ENCODE peak calls at places on chromosomes 4 and X, in nine cellular contexts. P, Z, N, E, Y, V, K, B and O are unnamed samples.

GRCh38 chrX:113473418-113473817 is 632.8 kb upstream of the AMOT start:
- DNase-seq in P (no peak), Z (no peak), N (no peak), E (no peak), Y (no peak), V (no peak), K (no peak), B (no peak), O (no peak)

GRCh38 chr4:39617534-39617933 is 21.1 kb downstream of the SMIM14 start:
- DNase-seq in P (no peak), Z (no peak), N (no peak), E (no peak), Y (no peak), V (no peak), K (no peak), B (no peak), O (no peak)

GRCh38 chrX:139931646-139932076 is 1.2 kb downstream of the ATP11C start:
- DNase-seq in P (no peak), Z (no peak), N (no peak), E (peak), Y (peak), V (no peak), K (no peak), B (no peak), O (no peak)

GRCh38 chrX:41779941-41780340 is 56.0 kb downstream of the GPR82 start:
- DNase-seq in P (no peak), Z (no peak), N (no peak), E (no peak), Y (no peak), V (no peak), K (no peak), B (no peak), O (no peak)

GRCh38 chr4:23878912-23879732 is 10.7 kb downstream of the PPARGC1A start:
- DNase-seq in P (no peak), Z (no peak), N (no peak), E (no peak), Y (no peak), V (no peak), K (no peak), B (no peak), O (no peak)

GRCh38 chr4:5753766-5754528 is 42.9 kb downstream of the EVC start:
- DNase-seq in P (no peak), Z (peak), N (peak), E (no peak), Y (no peak), V (no peak), K (peak), B (peak), O (no peak)

GRCh38 chr4:95957054-95957453 is 117.2 kb downstream of the PDHA2 start:
- DNase-seq in P (no peak), Z (no peak), N (no peak), E (no peak), Y (no peak), V (no peak), K (no peak), B (no peak), O (no peak)

GRCh38 chr4:125355791-125356190 is 41.0 kb downstream of the FAT4 start:
- DNase-seq in P (no peak), Z (no peak), N (no peak), E (no peak), Y (no peak), V (no peak), K (no peak), B (no peak), O (no peak)

GRCh38 chrX:151753313-151754041 is 18.9 kb downstream of the CNGA2 start:
- DNase-seq in P (no peak), Z (no peak), N (peak), E (peak), Y (peak), V (peak), K (peak), B (peak), O (peak)

GRCh38 chr4:39518484-39518883 is 8.8 kb downstream of the UGDH start:
- DNase-seq in P (no peak), Z (no peak), N (no peak), E (no peak), Y (no peak), V (no peak), K (no peak), B (no peak), O (no peak)

GRCh38 chrX:93259029-93259428 is 414.3 kb downstream of the NAP1L3 start:
- DNase-seq in P (no peak), Z (no peak), N (no peak), E (no peak), Y (no peak), V (no peak), K (no peak), B (no peak), O (no peak)

GRCh38 chr4:48268956-48269860 is at the start of gene TEC:
- DNase-seq in P (peak), Z (no peak), N (peak), E (no peak), Y (peak), V (peak), K (peak), B (no peak), O (peak)

GRCh38 chrX:39402158-39402557 is 600.9 kb downstream of the MID1IP1 start:
- DNase-seq in P (no peak), Z (no peak), N (no peak), E (no peak), Y (no peak), V (no peak), K (no peak), B (no peak), O (no peak)

GRCh38 chrX:135951291-135951690 is 22.5 kb downstream of the MMGT1 start:
- DNase-seq in P (no peak), Z (no peak), N (no peak), E (no peak), Y (peak), V (no peak), K (no peak), B (no peak), O (no peak)

GRCh38 chrX:136647969-136648368 is at the start of gene CD40LG:
- DNase-seq in P (no peak), Z (no peak), N (no peak), E (no peak), Y (no peak), V (no peak), K (no peak), B (no peak), O (no peak)

GRCh38 chr4:4477391-4477790 is 64.5 kb downstream of the STX18 start:
- DNase-seq in P (no peak), Z (no peak), N (no peak), E (no peak), Y (no peak), V (no peak), K (no peak), B (no peak), O (no peak)

GRCh38 chr4:120613778-120614177 is 308.7 kb downstream of the PRDM5 start:
- DNase-seq in P (no peak), Z (no peak), N (no peak), E (no peak), Y (no peak), V (no peak), K (no peak), B (no peak), O (no peak)

GRCh38 chr4:25417014-25417413 is 40.0 kb downstream of the ANAPC4 start:
- DNase-seq in P (no peak), Z (no peak), N (no peak), E (no peak), Y (no peak), V (no peak), K (no peak), B (no peak), O (no peak)

GRCh38 chrX:103818844-103819243 is 13.2 kb downstream of the RAB9B start:
- DNase-seq in P (no peak), Z (no peak), N (no peak), E (no peak), Y (no peak), V (no peak), K (no peak), B (no peak), O (no peak)

GRCh38 chr4:52873191-52873590 is 11.1 kb downstream of the RASL11B start:
- DNase-seq in P (no peak), Z (no peak), N (peak), E (no peak), Y (no peak), V (no peak), K (no peak), B (no peak), O (peak)

GRCh38 chr4:148515248-148515647 is 73.0 kb upstream of the NR3C2 start:
- DNase-seq in P (no peak), Z (no peak), N (peak), E (no peak), Y (no peak), V (no peak), K (no peak), B (no peak), O (no peak)

GRCh38 chrX:102063445-102064074 is 61.9 kb upstream of the TCEAL2 start:
- DNase-seq in P (no peak), Z (no peak), N (no peak), E (no peak), Y (no peak), V (no peak), K (no peak), B (no peak), O (no peak)

GRCh38 chrX:25523574-25523973 is 507.8 kb upstream of the ARX start:
- DNase-seq in P (no peak), Z (no peak), N (peak), E (peak), Y (peak), V (peak), K (peak), B (no peak), O (peak)

GRCh38 chrX:137432609-137433008 is 133.3 kb upstream of the ZIC3 start:
- DNase-seq in P (no peak), Z (no peak), N (no peak), E (no peak), Y (peak), V (no peak), K (no peak), B (no peak), O (no peak)

GRCh38 chr4:125314676-125315570 is at the start of gene FAT4:
- DNase-seq in P (peak), Z (peak), N (peak), E (peak), Y (peak), V (peak), K (peak), B (peak), O (peak)

GRCh38 chr4:52655505-52655904 is 3.6 kb downstream of the USP46 start:
- DNase-seq in P (no peak), Z (no peak), N (no peak), E (no peak), Y (no peak), V (no peak), K (no peak), B (no peak), O (peak)

GRCh38 chrX:82384401-82384800 is 1123.7 kb upstream of the POU3F4 start:
- DNase-seq in P (no peak), Z (no peak), N (no peak), E (no peak), Y (no peak), V (no peak), K (no peak), B (no peak), O (peak)

GRCh38 chr4:152605641-152606304 is 69.9 kb upstream of the FBXW7 start:
- DNase-seq in P (no peak), Z (peak), N (no peak), E (no peak), Y (no peak), V (no peak), K (no peak), B (no peak), O (no peak)

GRCh38 chrX:51737062-51737461 is 6.2 kb upstream of the GSPT2 start:
- DNase-seq in P (no peak), Z (no peak), N (no peak), E (no peak), Y (no peak), V (no peak), K (no peak), B (no peak), O (no peak)

GRCh38 chrX:51747671-51748070 is 4.4 kb downstream of the GSPT2 start:
- DNase-seq in P (no peak), Z (no peak), N (no peak), E (no peak), Y (no peak), V (no peak), K (no peak), B (peak), O (no peak)

GRCh38 chrX:51743179-51743957 is at the start of gene GSPT2:
- DNase-seq in P (peak), Z (peak), N (no peak), E (peak), Y (peak), V (peak), K (peak), B (peak), O (peak)

DNA sequence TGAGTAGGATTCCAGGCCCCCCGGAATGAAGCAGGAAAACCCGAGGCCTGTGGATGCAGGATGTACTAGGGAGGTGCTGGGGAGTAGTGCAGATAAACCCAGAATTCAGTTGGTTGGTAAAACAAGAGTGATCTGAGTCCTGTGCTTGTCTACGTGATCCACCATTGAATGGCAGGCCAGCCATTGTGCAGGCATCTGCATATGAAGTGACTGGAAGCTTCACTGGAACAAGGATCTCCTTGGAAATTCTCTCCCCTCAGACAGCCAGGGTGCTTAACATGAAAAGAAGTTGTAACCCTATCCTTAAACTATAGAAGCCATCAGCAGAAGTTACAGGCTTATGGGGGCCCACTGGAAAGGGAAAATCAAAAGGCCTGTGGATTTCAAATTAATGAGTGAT is 656 bp upstream of the GSPT2 start:
- DNase-seq in P (no peak), Z (no peak), N (no peak), E (no peak), Y (peak), V (no peak), K (no peak), B (no peak), O (no peak)
- TF ChIP-seq CTCF in P (no peak), Z (no peak), N (no peak), E (no peak), Y (no peak), V (no peak), K (no peak), B (no peak), O (no peak)

GRCh38 chrX:132651411-132652086 is 162.7 kb upstream of the MBNL3 start:
- DNase-seq in P (no peak), Z (no peak), N (no peak), E (no peak), Y (peak), V (no peak), K (no peak), B (no peak), O (no peak)
- TF ChIP-seq CTCF in P (no peak), Z (no peak), N (peak), E (no peak), Y (no peak), V (no peak), K (no peak), B (no peak), O (no peak)

GRCh38 chr4:110414590-110414989 is 61.4 kb upstream of the ENPEP start:
- DNase-seq in P (no peak), Z (no peak), N (no peak), E (no peak), Y (no peak), V (no peak), K (no peak), B (no peak), O (no peak)

GRCh38 chr4:110412354-110412753 is 63.6 kb upstream of the ENPEP start:
- DNase-seq in P (no peak), Z (no peak), N (no peak), E (no peak), Y (no peak), V (no peak), K (no peak), B (no peak), O (no peak)

GRCh38 chr4:110415451-110415850 is 60.5 kb upstream of the ENPEP start:
- DNase-seq in P (no peak), Z (no peak), N (no peak), E (no peak), Y (no peak), V (no peak), K (no peak), B (no peak), O (no peak)

GRCh38 chr4:110417151-110417550 is 58.8 kb upstream of the ENPEP start:
- DNase-seq in P (no peak), Z (no peak), N (no peak), E (no peak), Y (no peak), V (no peak), K (no peak), B (no peak), O (no peak)

GRCh38 chr4:110411599-110412011 is 64.3 kb upstream of the ENPEP start:
- DNase-seq in P (no peak), Z (no peak), N (no peak), E (no peak), Y (peak), V (no peak), K (no peak), B (no peak), O (no peak)
- TF ChIP-seq CTCF in P (no peak), Z (no peak), N (no peak), E (no peak), Y (no peak), V (no peak), K (no peak), B (no peak), O (no peak)

GRCh38 chr4:165826166-165826565 is 46.9 kb upstream of the TLL1 start:
- DNase-seq in P (no peak), Z (no peak), N (no peak), E (no peak), Y (no peak), V (no peak), K (no peak), B (no peak), O (no peak)
- TF ChIP-seq CTCF in P (no peak), Z (no peak), N (no peak), E (no peak), Y (no peak), V (no peak), K (no peak), B (no peak), O (no peak)

DNA sequence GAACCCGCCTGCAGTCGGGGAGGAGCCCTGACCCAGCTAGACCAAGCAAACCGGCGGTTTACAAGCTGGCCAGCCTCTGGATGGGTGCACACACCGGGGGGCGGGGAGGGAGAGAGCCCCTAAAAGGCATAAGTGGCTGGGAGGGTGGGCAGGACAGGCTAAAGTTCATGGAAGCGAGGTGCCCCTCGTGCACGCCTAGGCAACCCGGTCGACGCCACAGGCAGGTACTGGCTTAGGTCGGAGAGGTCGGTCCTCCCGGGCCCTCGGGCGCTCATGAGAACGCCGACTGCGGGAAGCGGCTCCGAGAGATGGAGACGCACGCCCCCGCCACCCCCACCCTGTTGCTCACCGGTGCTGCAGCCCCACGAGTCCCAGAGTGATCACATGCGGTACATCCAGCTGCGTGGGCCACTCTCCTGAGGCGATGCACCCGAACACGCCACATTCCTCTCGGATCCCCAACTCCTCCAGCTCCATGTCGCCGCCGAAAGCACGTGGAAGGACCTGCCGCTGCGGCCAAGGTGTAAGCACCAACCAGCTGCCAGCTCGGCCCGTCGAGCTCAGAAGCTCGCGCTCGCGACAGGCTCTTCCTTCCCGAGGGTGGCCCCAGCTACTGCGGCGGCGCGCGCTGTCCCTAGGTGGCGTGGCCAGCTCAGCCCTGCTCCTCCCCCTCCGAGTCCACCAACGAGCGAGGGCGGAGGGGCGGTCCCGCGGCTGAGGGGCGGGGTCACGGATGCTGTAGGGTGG is at the start of gene PPAT:
- DNase-seq in P (peak), Z (peak), N (peak), E (peak), Y (peak), V (peak), K (peak), B (peak), O (peak)
- TF ChIP-seq CTCF in P (peak), Z (peak), N (no peak), E (peak), Y (no peak), V (peak), K (no peak), B (peak), O (peak)